ENCODE peak calls at places on chromosomes 6 and 20, in five cellular contexts. V is HepG2, Y is K562, L is SK-N-SH, G is GM12878. Z is an unnamed sample.

GRCh38 chr20:10731190-10731955 is 57.6 kb upstream of the JAG1 start:
- DNase-seq in V (no peak), Y (no peak), L (no peak), G (no peak), Z (no peak)

GRCh38 chr6:52389626-52390360 is 27.8 kb downstream of the PAQR8 start:
- DNase-seq in V (peak; percentile 94), Y (peak; percentile 61), L (peak; percentile 63), G (peak; percentile 87), Z (peak; percentile 18)

GRCh38 chr6:110538416-110539060 is 62.1 kb upstream of the SLC22A16 start:
- DNase-seq in V (no peak), Y (no peak), L (no peak), G (no peak), Z (no peak)

GRCh38 chr20:49045440-49046086 is 549 bp upstream of the CSE1L start:
- DNase-seq in V (peak; percentile 29), Y (peak; percentile 24), L (peak; percentile 25), G (no peak), Z (peak; percentile 75)

GRCh38 chr6:33914519-33915120 is 110.8 kb upstream of the MLN start:
- DNase-seq in V (no peak), Y (no peak), L (no peak), G (no peak), Z (peak; percentile 76)

GRCh38 chr6:66226099-66226498 is 519.1 kb upstream of the EYS start:
- DNase-seq in V (no peak), Y (no peak), L (peak; percentile 18), G (no peak), Z (no peak)

GRCh38 chr20:4607287-4607713 is 114.4 kb upstream of the PRND start:
- DNase-seq in V (peak; percentile 78), Y (peak; percentile 64), L (peak; percentile 70), G (peak; percentile 37), Z (peak; percentile 59)

GRCh38 chr20:4997207-4997606 is 4.1 kb downstream of the SLC23A2 start:
- DNase-seq in V (no peak), Y (no peak), L (no peak), G (no peak), Z (no peak)

GRCh38 chr6:56686429-56686828 is 43.7 kb upstream of the DST start:
- DNase-seq in V (peak; percentile 50), Y (no peak), L (no peak), G (no peak), Z (no peak)

GRCh38 chr6:130985115-130985514 is 77.9 kb downstream of the EPB41L2 start:
- DNase-seq in V (no peak), Y (no peak), L (no peak), G (no peak), Z (no peak)

GRCh38 chr6:55964136-55964535 is 88.7 kb upstream of the BMP5 start:
- DNase-seq in V (no peak), Y (no peak), L (no peak), G (no peak), Z (no peak)

GRCh38 chr6:165181951-165182414 is 127.4 kb downstream of the C6orf118 start:
- DNase-seq in V (no peak), Y (no peak), L (no peak), G (no peak), Z (no peak)

GRCh38 chr6:53437557-53438202 is 88.9 kb upstream of the ELOVL5 start:
- DNase-seq in V (peak; percentile 71), Y (peak; percentile 37), L (peak; percentile 24), G (peak; percentile 27), Z (peak; percentile 58)

GRCh38 chr20:45303586-45304463 is 2.8 kb upstream of the RBPJL start:
- DNase-seq in V (no peak), Y (no peak), L (no peak), G (no peak), Z (no peak)

GRCh38 chr20:32968833-32969241 is 35.4 kb downstream of the SUN5 start:
- DNase-seq in V (no peak), Y (no peak), L (no peak), G (no peak), Z (no peak)

GRCh38 chr20:43568706-43569105 is 9.9 kb downstream of the SGK2 start:
- DNase-seq in V (no peak), Y (no peak), L (no peak), G (no peak), Z (no peak)

GRCh38 chr6:163711615-163712568 is 297.4 kb downstream of the QKI start:
- DNase-seq in V (peak; percentile 11), Y (no peak), L (peak; percentile 81), G (peak; percentile 72), Z (peak; percentile 95)

GRCh38 chr6:5582758-5583157 is 321.4 kb downstream of the FARS2 start:
- DNase-seq in V (no peak), Y (no peak), L (no peak), G (no peak), Z (no peak)

GRCh38 chr6:68086199-68086598 is 548.9 kb upstream of the ADGRB3 start:
- DNase-seq in V (no peak), Y (no peak), L (no peak), G (no peak), Z (no peak)

GRCh38 chr6:1486387-1486786 is 97.0 kb downstream of the FOXF2 start:
- DNase-seq in V (no peak), Y (no peak), L (no peak), G (no peak), Z (no peak)
- TF ChIP-seq GABPA in V (no peak), Y (no peak), L (no peak), G (no peak), Z (no peak)

GRCh38 chr6:36979343-36979742 is 6.7 kb downstream of the MTCH1 start:
- DNase-seq in V (no peak), Y (no peak), L (peak; percentile 63), G (no peak), Z (no peak)
- TF ChIP-seq REST in V (no peak), Y (no peak), L (no peak), G (no peak), Z (no peak)

GRCh38 chr6:135837735-135838449 is 13.6 kb upstream of the PDE7B start:
- DNase-seq in V (no peak), Y (no peak), L (no peak), G (no peak), Z (no peak)

GRCh38 chr6:135832186-135832585 is 19.3 kb upstream of the PDE7B start:
- DNase-seq in V (no peak), Y (no peak), L (no peak), G (no peak), Z (no peak)

GRCh38 chr6:135830971-135831370 is 20.5 kb upstream of the PDE7B start:
- DNase-seq in V (no peak), Y (no peak), L (no peak), G (no peak), Z (no peak)

GRCh38 chr6:135830452-135830851 is 21.0 kb upstream of the PDE7B start:
- DNase-seq in V (no peak), Y (no peak), L (no peak), G (no peak), Z (no peak)

DNA sequence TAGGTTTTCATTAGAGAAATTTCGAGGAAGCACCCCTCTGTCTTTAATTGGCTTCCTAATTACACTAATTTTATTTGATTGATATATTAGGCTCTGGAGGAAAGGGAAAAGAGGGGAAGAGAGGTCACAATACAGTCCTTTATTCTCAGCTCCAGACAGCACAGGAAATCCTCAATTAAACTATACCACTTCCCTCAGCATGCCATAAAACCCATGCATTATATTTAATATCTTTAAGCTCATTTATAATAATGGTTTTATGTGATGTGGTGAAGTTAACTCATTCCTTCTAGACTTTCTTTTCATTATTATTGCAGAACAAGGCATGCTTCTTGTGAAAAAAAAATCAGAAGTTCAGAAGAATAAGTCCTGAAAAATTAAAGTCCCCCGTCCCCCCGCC is 17.7 kb upstream of the PDE7B start:
- DNase-seq in V (no peak), Y (no peak), L (no peak), G (no peak), Z (no peak)
- TF ChIP-seq POLR2AphosphoS5 in V (no peak), Y (no peak), L (no peak), G (no peak), Z (no peak)

GRCh38 chr6:113651920-113652319 is 205.2 kb upstream of the MARCKS start:
- DNase-seq in V (no peak), Y (no peak), L (no peak), G (no peak), Z (no peak)
- TF ChIP-seq GABPA in V (no peak), Y (no peak), L (no peak), G (no peak), Z (no peak)

GRCh38 chr6:38021029-38021428 is 201.5 kb downstream of the ZFAND3 start:
- DNase-seq in V (no peak), Y (no peak), L (no peak), G (no peak), Z (no peak)
- TF ChIP-seq REST in V (no peak), Y (no peak), L (no peak), G (no peak), Z (no peak)

GRCh38 chr6:139698526-139699182 is 324.2 kb upstream of the CITED2 start:
- DNase-seq in V (no peak), Y (no peak), L (no peak), G (no peak), Z (peak; percentile 58)

GRCh38 chr6:139701003-139701402 is 326.6 kb upstream of the CITED2 start:
- DNase-seq in V (no peak), Y (no peak), L (no peak), G (no peak), Z (no peak)

GRCh38 chr6:139695361-139695760 is 320.9 kb upstream of the CITED2 start:
- DNase-seq in V (no peak), Y (no peak), L (no peak), G (no peak), Z (no peak)

GRCh38 chr6:139701695-139702094 is 327.2 kb upstream of the CITED2 start:
- DNase-seq in V (no peak), Y (no peak), L (no peak), G (no peak), Z (no peak)

GRCh38 chr6:139699335-139699734 is 324.9 kb upstream of the CITED2 start:
- DNase-seq in V (no peak), Y (no peak), L (no peak), G (no peak), Z (no peak)
- TF ChIP-seq POLR2AphosphoS5 in V (no peak), Y (no peak), L (no peak), G (no peak), Z (no peak)

DNA sequence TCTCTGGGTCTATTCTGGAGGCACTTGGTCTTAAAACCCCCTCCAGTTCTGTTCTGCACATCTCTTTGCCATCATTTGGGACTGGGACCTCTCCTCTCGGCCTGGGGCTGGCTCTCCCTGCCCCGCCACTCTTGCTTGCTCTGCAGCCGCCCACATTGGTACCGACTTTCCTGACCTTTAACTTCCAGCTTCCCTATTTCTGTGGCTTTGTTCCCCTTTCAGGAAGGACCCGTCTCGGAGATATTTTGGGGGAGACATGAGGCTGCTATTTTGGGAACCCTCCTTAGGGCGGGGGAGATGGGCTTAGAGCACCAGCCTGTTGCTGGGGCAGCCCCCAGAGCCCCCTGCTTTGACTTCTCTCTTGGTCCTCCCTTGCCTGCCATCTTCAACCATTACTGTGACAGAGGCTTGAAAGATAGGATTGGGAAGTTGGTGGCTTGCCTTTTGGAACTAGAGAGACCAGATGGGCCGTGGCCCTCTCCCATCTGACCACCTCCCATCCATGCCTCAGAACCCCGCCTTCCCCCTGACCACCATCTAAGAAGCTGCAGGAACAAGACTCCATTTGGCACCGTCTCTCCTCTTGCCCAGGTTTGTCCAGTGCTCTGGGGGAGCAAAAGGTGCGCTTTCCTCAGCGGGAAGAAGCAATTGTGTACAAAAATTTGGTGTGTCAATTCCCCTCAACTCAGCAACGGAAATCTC is 914 bp downstream of the TREM2 start:
- DNase-seq in V (no peak), Y (no peak), L (no peak), G (no peak), Z (peak; percentile 26)
- TF ChIP-seq GABPA in V (no peak), Y (no peak), L (no peak), G (no peak), Z (no peak)

Z was measured in HL-60.